ENCODE peak calls at places on chromosomes 5 and 9, in five cellular contexts. X, Y, C, N and D are unnamed samples.

GRCh38 chr5:174078416-174078815 is 32.9 kb downstream of the NSG2 start:
- DNase-seq in C (peak), N (no peak), Y (no peak), X (peak), D (no peak)

GRCh38 chr9:110170728-110171257 is 37.2 kb downstream of the C9orf152 start:
- DNase-seq in X (no peak), Y (no peak), N (no peak), C (no peak), D (no peak)

GRCh38 chr5:19874811-19875210 is 113.2 kb downstream of the CDH18 start:
- DNase-seq in Y (no peak), X (no peak), C (no peak), N (no peak), D (peak)

GRCh38 chr5:80757290-80757689 is 102.5 kb upstream of the DHFR start:
- DNase-seq in N (no peak), X (no peak), Y (no peak), C (no peak), D (no peak)

GRCh38 chr9:81833563-81834345 is 94.5 kb upstream of the SPATA31D4 start:
- DNase-seq in X (peak), N (no peak), C (peak), Y (no peak), D (no peak)

GRCh38 chr5:129438322-129438721 is 21.8 kb upstream of the ADAMTS19 start:
- DNase-seq in X (no peak), C (no peak), Y (no peak), N (no peak), D (no peak)

GRCh38 chr5:133873936-133874585 is 94.4 kb downstream of the C5orf15 start:
- DNase-seq in Y (peak), N (no peak), X (peak), C (peak), D (no peak)

GRCh38 chr5:3194141-3194540 is 401.5 kb upstream of the IRX1 start:
- DNase-seq in X (no peak), Y (no peak), N (no peak), C (no peak), D (no peak)

GRCh38 chr9:137070906-137071275 is 534 bp upstream of the SAPCD2 start:
- DNase-seq in X (no peak), N (peak), Y (no peak), C (no peak), D (peak)

GRCh38 chr9:99628843-99629242 is 192.8 kb upstream of the NR4A3 start:
- DNase-seq in C (no peak), X (no peak), Y (no peak), N (no peak), D (no peak)

GRCh38 chr5:149381986-149382338 is 2.9 kb upstream of the IL17B start:
- DNase-seq in N (peak), Y (peak), C (peak), X (peak), D (peak)

GRCh38 chr5:83917261-83917908 is 196.7 kb upstream of the HAPLN1 start:
- DNase-seq in X (no peak), Y (no peak), C (no peak), N (no peak), D (peak)

GRCh38 chr9:124014355-124015026 is 2.9 kb downstream of the LHX2 start:
- DNase-seq in Y (no peak), N (no peak), C (no peak), X (no peak), D (no peak)

GRCh38 chr9:70352802-70353201 is 61.7 kb downstream of the KLF9 start:
- DNase-seq in N (no peak), Y (no peak), X (peak), C (peak), D (no peak)

GRCh38 chr9:113502427-113503008 is 39.0 kb downstream of the RGS3 start:
- DNase-seq in X (no peak), N (no peak), Y (no peak), C (no peak), D (no peak)

GRCh38 chr9:74037274-74037673 is 459.9 kb upstream of the RORB start:
- DNase-seq in Y (no peak), N (no peak), X (no peak), C (no peak), D (no peak)